ENCODE peak calls at places on chromosomes 12 and 14, in ten cellular contexts. S is activated naive CD4-positive, alpha-beta T cell; M is NCI-H2029 treated with DMSO at 0.1 percent for 48 hours; T is mucosa of gallbladder; G is RPMI7951; F is cardiac fibroblast; I is stimulated activated CD8-positive, alpha-beta memory T cell treated with anti-CD3 and anti-CD28 coated beads, Interleukin-15, amount 100 ng/mL, for 24 hours; V is cardiac muscle cell; K is GM03348; H is Caki2. B is an unnamed sample.

GRCh38 chr12:57221169-57221917 is 4.7 kb downstream of the NXPH4 start:
- DNase-seq in G (no peak), M (no peak), T (no peak), V (no peak), S (no peak), K (no peak), F (no peak), I (no peak), H (no peak), B (no peak)

GRCh38 chr14:99240512-99241313 is 31.3 kb downstream of the BCL11B start:
- DNase-seq in T (no peak), F (no peak), H (no peak), I (no peak), K (no peak), S (no peak), M (no peak), V (no peak), G (no peak), B (no peak)

GRCh38 chr14:22185191-22185590 is 403.8 kb downstream of the DAD1 start:
- DNase-seq in T (no peak), S (no peak), I (no peak), V (peak), G (no peak), K (no peak), H (peak), M (no peak), F (no peak), B (no peak)

GRCh38 chr14:54465654-54466053 is 23.1 kb downstream of the GMFB start:
- DNase-seq in G (no peak), K (no peak), V (no peak), F (no peak), S (no peak), M (no peak), T (no peak), I (no peak), H (no peak), B (no peak)

GRCh38 chr12:4723226-4723625 is 3.0 kb downstream of the GALNT8 start:
- DNase-seq in T (no peak), G (no peak), V (no peak), S (no peak), H (no peak), K (no peak), M (no peak), I (no peak), F (no peak), B (no peak)

GRCh38 chr14:53193193-53193592 is 40.1 kb upstream of the DDHD1 start:
- DNase-seq in M (no peak), K (no peak), V (peak), F (peak), S (no peak), H (no peak), I (no peak), T (no peak), G (peak), B (no peak)

GRCh38 chr14:33902363-33902762 is 48.5 kb downstream of the EGLN3 start:
- DNase-seq in K (no peak), I (no peak), S (no peak), T (no peak), M (no peak), H (no peak), V (no peak), F (no peak), G (no peak), B (no peak)

GRCh38 chr12:123822804-123823203 is 60.7 kb downstream of the DNAH10 start:
- DNase-seq in I (no peak), M (no peak), T (no peak), H (no peak), V (no peak), F (no peak), K (no peak), G (no peak), S (no peak), B (no peak)

GRCh38 chr12:87866602-87867292 is 162.5 kb downstream of the C12orf50 start:
- DNase-seq in M (no peak), H (peak), I (no peak), S (no peak), G (peak), F (peak), V (peak), K (peak), T (no peak), B (no peak)

GRCh38 chr12:14572401-14572800 is 4.7 kb upstream of the PLBD1 start:
- DNase-seq in H (no peak), G (no peak), V (no peak), T (no peak), K (no peak), F (no peak), S (no peak), M (no peak), I (no peak), B (no peak)

GRCh38 chr14:106831322-106831720 is 1304.9 kb downstream of the TMEM121 start:
- DNase-seq in K (no peak), I (peak), V (no peak), T (no peak), H (no peak), M (no peak), S (peak), F (no peak), G (no peak), B (no peak)

GRCh38 chr14:93048843-93049242 is 66.9 kb downstream of the ITPK1 start:
- DNase-seq in T (no peak), V (no peak), S (no peak), G (no peak), M (no peak), F (no peak), I (no peak), K (no peak), H (no peak), B (no peak)

GRCh38 chr12:126768517-126768916 is 1498.5 kb upstream of the TMEM132C start:
- DNase-seq in M (no peak), G (no peak), K (no peak), T (no peak), F (no peak), H (no peak), I (no peak), S (no peak), V (no peak), B (no peak)

GRCh38 chr12:6341439-6342139 is at the start of gene TNFRSF1A:
- DNase-seq in F (peak), V (peak), S (no peak), G (peak), I (no peak), T (peak), K (peak), H (peak), M (no peak), B (peak)

GRCh38 chr12:52251367-52252055 is 18.5 kb downstream of the KRT7 start:
- DNase-seq in G (no peak), F (no peak), T (no peak), V (no peak), S (no peak), M (no peak), H (no peak), I (no peak), K (no peak), B (no peak)

GRCh38 chr14:76710093-76711010 is 50.9 kb upstream of the VASH1 start:
- DNase-seq in G (peak), F (peak), M (peak), S (no peak), H (no peak), V (peak), T (no peak), I (no peak), K (peak), B (peak)

B was measured in AG08395.